ENCODE peak calls at places on chromosome 3, in six cellular contexts. R, N, W, D, X and O are unnamed samples. For H3K4me1, the result is how much of the 10 kb centered on the place peaks cover.

GRCh38 chr3:10263549-10264363 is 15.5 kb downstream of the TATDN2 start:
- DNase-seq in R (no peak), N (no peak), W (peak), D (peak), X (no peak), O (no peak)

GRCh38 chr3:63877737-63878393 is 14.2 kb downstream of the ATXN7 start:
- DNase-seq in R (no peak), N (no peak), W (no peak), D (no peak), X (no peak), O (no peak)

GRCh38 chr3:124671123-124671522 is 59.1 kb upstream of the UMPS start:
- DNase-seq in R (no peak), N (no peak), W (no peak), D (no peak), X (no peak), O (no peak)

GRCh38 chr3:187798126-187798525 is 52.9 kb upstream of the BCL6 start:
- DNase-seq in R (no peak), N (no peak), W (no peak), D (no peak), X (no peak), O (no peak)

GRCh38 chr3:55296035-55296434 is 191.1 kb downstream of the WNT5A start:
- DNase-seq in R (no peak), N (no peak), W (no peak), D (no peak), X (no peak), O (no peak)

GRCh38 chr3:183114374-183114773 is 15.1 kb upstream of the MCCC1 start:
- DNase-seq in R (no peak), N (no peak), W (no peak), D (no peak), X (no peak), O (no peak)

GRCh38 chr3:71584216-71585061 is 911 bp upstream of the FOXP1 start:
- DNase-seq in R (peak), N (no peak), W (peak), D (peak), X (peak), O (no peak)

GRCh38 chr3:81249540-81250029 is 511.9 kb downstream of the GBE1 start:
- DNase-seq in R (no peak), N (no peak), W (no peak), D (no peak), X (no peak), O (no peak)

GRCh38 chr3:27511724-27512422 is 27.7 kb upstream of the SLC4A7 start:
- DNase-seq in R (no peak), N (no peak), W (no peak), D (no peak), X (no peak), O (no peak)

GRCh38 chr3:17910922-17911321 is 168.5 kb upstream of the TBC1D5 start:
- DNase-seq in R (no peak), N (no peak), W (no peak), D (no peak), X (no peak), O (no peak)

GRCh38 chr3:45218578-45219390 is 7.3 kb downstream of the TMEM158 start:
- DNase-seq in R (no peak), N (no peak), W (no peak), D (peak), X (no peak), O (no peak)

GRCh38 chr3:98954806-98955205 is 53.3 kb upstream of the DCBLD2 start:
- DNase-seq in R (no peak), N (no peak), W (no peak), D (no peak), X (no peak), O (no peak)

GRCh38 chr3:52681610-52682009 is 4.1 kb downstream of the PBRM1 start:
- DNase-seq in R (no peak), N (no peak), W (no peak), D (no peak), X (no peak), O (no peak)

GRCh38 chr3:52684184-52684583 is 1.5 kb downstream of the PBRM1 start:
- DNase-seq in R (no peak), N (no peak), W (no peak), D (no peak), X (no peak), O (no peak)

GRCh38 chr3:52683611-52684010 is 2.1 kb downstream of the PBRM1 start:
- DNase-seq in R (peak), N (no peak), W (no peak), D (no peak), X (no peak), O (no peak)

GRCh38 chr3:52679811-52680210 is 5.9 kb downstream of the PBRM1 start:
- DNase-seq in R (no peak), N (no peak), W (no peak), D (no peak), X (no peak), O (no peak)

GRCh38 chr3:52682016-52682415 is 3.7 kb downstream of the PBRM1 start:
- DNase-seq in R (no peak), N (no peak), W (no peak), D (peak), X (no peak), O (no peak)
- H3K4me1 ChIP-seq in R (under half), N (under half), W (under half), D (under half), X (under half), O (under half)

GRCh38 chr3:58039609-58040008 is 31.4 kb downstream of the FLNB start:
- DNase-seq in R (no peak), N (no peak), W (no peak), D (no peak), X (no peak), O (no peak)

GRCh38 chr3:58038675-58039302 is 30.6 kb downstream of the FLNB start:
- DNase-seq in R (no peak), N (no peak), W (no peak), D (no peak), X (no peak), O (no peak)

GRCh38 chr3:58041826-58042324 is 33.7 kb downstream of the FLNB start:
- DNase-seq in R (no peak), N (no peak), W (no peak), D (no peak), X (no peak), O (no peak)

GRCh38 chr3:58042947-58043707 is 34.9 kb downstream of the FLNB start:
- DNase-seq in R (no peak), N (no peak), W (no peak), D (no peak), X (no peak), O (no peak)

GRCh38 chr3:58041182-58041825 is 33.1 kb downstream of the FLNB start:
- DNase-seq in R (no peak), N (no peak), W (no peak), D (no peak), X (no peak), O (no peak)
- H3K4me1 ChIP-seq in R (under half), N (under half), W (under half), D (under half), X (under half), O (half or more)

GRCh38 chr3:123621510-123622189 is 36.8 kb upstream of the HACD2 start:
- DNase-seq in R (no peak), N (no peak), W (no peak), D (no peak), X (no peak), O (no peak)

GRCh38 chr3:123616593-123616992 is 31.7 kb upstream of the HACD2 start:
- DNase-seq in R (no peak), N (no peak), W (no peak), D (no peak), X (no peak), O (no peak)

GRCh38 chr3:123620338-123620737 is 35.5 kb upstream of the HACD2 start:
- DNase-seq in R (no peak), N (no peak), W (no peak), D (peak), X (no peak), O (no peak)

GRCh38 chr3:123618768-123619484 is 34.1 kb upstream of the HACD2 start:
- DNase-seq in R (peak), N (no peak), W (peak), D (peak), X (no peak), O (peak)

GRCh38 chr3:123618076-123618703 is 33.3 kb upstream of the HACD2 start:
- DNase-seq in R (no peak), N (no peak), W (no peak), D (no peak), X (no peak), O (no peak)
- H3K4me1 ChIP-seq in R (under half), N (under half), W (under half), D (under half), X (under half), O (under half)

DNA sequence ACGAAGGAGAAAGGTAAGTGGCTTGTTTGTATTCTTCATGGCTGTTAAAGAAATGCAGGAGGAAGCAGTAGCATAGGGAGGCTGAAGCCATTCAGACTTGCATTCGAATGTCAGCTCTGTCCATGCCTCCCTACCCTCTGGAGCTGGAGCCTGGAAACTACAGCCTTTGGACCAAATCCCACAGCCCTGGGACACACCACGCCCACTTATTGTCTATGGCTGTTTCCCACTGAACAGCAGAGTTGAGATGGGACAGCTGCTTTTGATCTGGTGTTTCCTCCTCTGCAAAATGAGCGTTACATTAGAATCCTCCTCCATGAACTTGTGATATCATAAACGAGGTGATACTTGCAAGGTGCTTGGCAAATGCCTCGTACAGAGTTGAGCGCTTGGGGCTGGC is 3.6 kb downstream of the FAM107A start:
- DNase-seq in R (no peak), N (no peak), W (no peak), D (no peak), X (no peak), O (no peak)
- H3K4me1 ChIP-seq in R (under half), N (under half), W (under half), D (under half), X (under half), O (under half)

GRCh38 chr3:13020159-13020558 is 53.1 kb downstream of the IQSEC1 start:
- DNase-seq in R (no peak), N (no peak), W (no peak), D (no peak), X (no peak), O (no peak)
- H3K4me1 ChIP-seq in R (under half), N (under half), W (under half), D (under half), X (half or more), O (half or more)